ENCODE peak calls at places on chromosome 5, in four cellular contexts. N is IMR-90, O is neural progenitor cell, C is hepatocyte. I is an unnamed sample.

GRCh38 chr5:147578228-147579024 is 68.6 kb upstream of the DPYSL3 start:
- DNase-seq in N (peak), O (peak), C (peak), I (peak)

GRCh38 chr5:111774525-111774924 is 17.5 kb upstream of the NREP start:
- DNase-seq in N (peak), O (peak), C (peak), I (peak)

GRCh38 chr5:157454273-157454672 is 5.7 kb upstream of the NIPAL4 start:
- DNase-seq in N (no peak), O (no peak), C (no peak), I (no peak)

GRCh38 chr5:6309949-6310348 is 68.4 kb downstream of the MED10 start:
- DNase-seq in N (no peak), O (no peak), C (no peak), I (no peak)

GRCh38 chr5:167614294-167615104 is 676.9 kb upstream of the WWC1 start:
- DNase-seq in N (peak), O (no peak), C (no peak), I (peak)

GRCh38 chr5:69414885-69415583 is at the start of gene MARVELD2:
- DNase-seq in N (peak), O (peak), C (peak), I (peak)

GRCh38 chr5:180350296-180350695 is 2.8 kb downstream of the GFPT2 start:
- DNase-seq in N (no peak), O (no peak), C (no peak), I (no peak)

GRCh38 chr5:41009228-41009627 is 61.9 kb downstream of the MROH2B start:
- DNase-seq in N (peak), O (no peak), C (no peak), I (peak)

GRCh38 chr5:41843456-41844112 is 26.6 kb downstream of the OXCT1 start:
- DNase-seq in N (peak), O (peak), C (peak), I (peak)

GRCh38 chr5:169992789-169993188 is 12.5 kb upstream of the INSYN2B start:
- DNase-seq in N (no peak), O (no peak), C (no peak), I (peak)

GRCh38 chr5:34499001-34499734 is 157.0 kb upstream of the RAI14 start:
- DNase-seq in N (peak), O (no peak), C (peak), I (no peak)

GRCh38 chr5:102722930-102723329 is 32.2 kb upstream of the PAM start:
- DNase-seq in N (peak), O (no peak), C (no peak), I (peak)

GRCh38 chr5:136132087-136132486 is 558 bp upstream of the SMAD5 start:
- DNase-seq in N (no peak), O (no peak), C (peak), I (peak)

GRCh38 chr5:16064135-16064893 is 115.3 kb downstream of the MARCHF11 start:
- DNase-seq in N (no peak), O (no peak), C (no peak), I (peak)

GRCh38 chr5:53260446-53260845 is 150.9 kb upstream of the MOCS2 start:
- DNase-seq in N (no peak), O (no peak), C (no peak), I (no peak)

GRCh38 chr5:6861667-6862066 is 148.4 kb downstream of the TENT4A start:
- DNase-seq in N (no peak), O (no peak), C (no peak), I (no peak)

DNA sequence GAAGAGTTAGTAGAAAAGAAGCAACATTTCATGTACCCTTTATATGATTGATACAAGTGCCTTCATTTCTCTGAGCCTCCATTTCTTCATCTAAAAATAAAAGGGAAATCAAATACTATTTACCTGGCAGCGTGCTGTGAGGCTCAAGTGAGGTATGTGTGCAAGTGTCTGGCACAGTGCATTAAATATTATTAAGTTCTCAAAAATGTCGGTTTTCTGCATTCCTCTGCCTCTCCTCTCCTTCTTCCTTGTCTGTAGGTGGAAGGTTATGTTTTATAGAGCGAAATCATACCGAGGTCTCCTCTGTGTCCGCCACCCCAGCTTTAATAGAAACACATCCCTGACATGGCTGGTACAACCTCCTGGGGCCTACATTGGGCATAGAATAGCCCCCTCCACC is 93.0 kb downstream of the FGF18 start:
- DNase-seq in N (no peak), O (no peak), C (no peak), I (no peak)
- H3K27ac ChIP-seq in N (no peak), O (no peak), C (no peak), I (no peak)

GRCh38 chr5:76701298-76701697 is 14.6 kb upstream of the F2R start:
- DNase-seq in N (peak), O (no peak), C (no peak), I (no peak)
- H3K27ac ChIP-seq in N (peak), O (no peak), C (no peak), I (no peak)

GRCh38 chr5:160312139-160312959 is at the start of gene CCNJL:
- DNase-seq in N (peak), O (peak), C (peak), I (peak)

GRCh38 chr5:160310910-160311295 is 1.5 kb downstream of the CCNJL start:
- DNase-seq in N (no peak), O (peak), C (no peak), I (peak)

GRCh38 chr5:160311491-160312138 is 749 bp downstream of the CCNJL start:
- DNase-seq in N (no peak), O (no peak), C (peak), I (peak)

GRCh38 chr5:160315968-160316367 is 3.6 kb upstream of the CCNJL start:
- DNase-seq in N (peak), O (no peak), C (peak), I (peak)

GRCh38 chr5:160312960-160313734 is 783 bp upstream of the CCNJL start:
- DNase-seq in N (no peak), O (peak), C (no peak), I (no peak)
- H3K27ac ChIP-seq in N (no peak), O (no peak), C (peak), I (no peak)

DNA sequence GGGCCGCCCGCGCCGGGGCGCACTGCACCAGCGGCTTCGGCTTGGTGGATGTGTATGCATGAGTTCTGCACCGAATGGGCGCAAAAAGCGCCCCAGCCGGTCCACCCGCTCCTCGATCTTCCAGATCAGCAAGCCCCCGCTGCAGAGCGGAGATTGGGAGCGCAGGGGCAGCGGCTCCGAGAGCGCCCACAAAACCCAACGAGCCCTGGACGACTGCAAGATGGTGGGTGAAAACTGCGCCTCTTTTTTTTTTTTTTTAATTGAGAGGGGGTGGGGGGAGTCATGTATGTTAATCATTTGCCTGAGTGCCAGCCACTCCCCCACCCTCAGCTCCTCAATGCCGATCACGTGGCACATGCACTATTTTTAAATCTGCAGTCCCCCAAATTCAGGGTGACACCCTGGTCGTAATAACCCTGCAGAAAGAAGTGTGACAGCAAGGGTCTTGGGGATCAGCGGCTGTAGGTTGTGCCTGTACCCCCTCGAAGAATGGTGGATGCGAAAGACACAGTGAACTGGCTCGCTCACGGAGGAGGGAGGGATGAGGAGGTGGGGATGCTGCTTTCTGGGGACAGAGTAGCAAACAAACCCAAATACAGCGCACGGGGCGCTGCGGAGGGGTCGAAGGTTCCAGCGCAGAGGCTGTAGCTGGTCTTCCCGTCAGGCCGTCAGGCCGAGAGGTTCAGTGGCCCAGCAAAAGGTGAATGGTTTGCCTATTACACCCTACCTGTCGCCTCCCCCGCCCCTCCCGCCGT is 929 bp downstream of the RGS7BP start:
- DNase-seq in N (no peak), O (peak), C (no peak), I (peak)
- H3K27ac ChIP-seq in N (no peak), O (no peak), C (no peak), I (no peak)

GRCh38 chr5:133995903-133996563 is 8.7 kb downstream of the VDAC1 start:
- DNase-seq in N (no peak), O (no peak), C (no peak), I (no peak)
- H3K27ac ChIP-seq in N (no peak), O (no peak), C (peak), I (no peak)

GRCh38 chr5:5139358-5140050 is 626 bp upstream of the ADAMTS16 start:
- DNase-seq in N (no peak), O (no peak), C (peak), I (no peak)
- H3K27ac ChIP-seq in N (no peak), O (no peak), C (no peak), I (no peak)

DNA sequence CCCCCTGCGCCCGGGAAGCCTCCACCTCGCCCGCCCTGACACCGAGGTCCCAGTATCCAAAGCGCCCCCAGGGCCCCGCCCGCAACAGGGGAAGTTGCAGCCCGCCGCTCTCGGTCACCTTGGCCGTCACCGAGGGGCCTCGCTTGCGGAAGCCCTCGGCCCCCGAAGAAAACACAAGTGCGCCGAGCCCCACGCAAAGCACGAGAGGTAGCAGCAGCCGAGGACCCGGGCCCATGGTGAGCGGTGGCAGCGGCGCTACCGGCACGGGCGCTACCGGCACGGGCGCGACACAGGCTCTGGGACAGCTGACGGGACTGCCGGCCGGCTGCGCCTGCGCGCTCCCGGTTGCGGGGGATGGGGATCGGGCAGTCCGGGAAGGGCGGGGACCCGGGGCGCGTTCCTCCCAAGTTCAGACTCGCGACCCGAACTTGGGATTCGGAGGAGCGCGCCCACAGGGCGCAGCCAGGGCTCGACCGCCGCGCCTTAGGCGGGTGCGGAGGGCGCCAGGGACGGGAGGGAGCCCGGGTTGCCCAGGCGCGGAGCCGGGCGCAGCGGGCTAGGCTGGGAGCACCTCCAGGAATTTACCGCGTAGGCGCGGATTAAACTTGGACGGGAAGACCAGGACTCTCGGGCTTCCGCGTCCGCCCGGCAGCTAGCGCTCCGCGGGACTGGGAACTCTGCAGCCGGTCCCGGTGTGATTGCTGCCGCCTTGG is at the start of gene PPIC:
- DNase-seq in N (peak), O (peak), C (peak), I (peak)
- H3K27ac ChIP-seq in N (peak), O (no peak), C (peak), I (peak)

I was measured in mesendoderm.